ENCODE peak calls at places on chromosome 13, in nine cellular contexts. G, F, E, B, A, K, X, Q and N are unnamed samples.

GRCh38 chr13:105920375-105920774 is 615.1 kb downstream of the EFNB2 start:
- DNase-seq in G (no peak), F (no peak), E (no peak), B (peak), A (no peak), K (no peak), X (no peak), Q (peak), N (no peak)

GRCh38 chr13:111926501-111927180 is 140.3 kb upstream of the SOX1 start:
- DNase-seq in G (no peak), F (no peak), E (no peak), B (no peak), A (no peak), K (peak), X (no peak), Q (no peak), N (no peak)

GRCh38 chr13:108005231-108005630 is 210.1 kb downstream of the LIG4 start:
- DNase-seq in G (no peak), F (no peak), E (no peak), B (no peak), A (no peak), K (no peak), X (no peak), Q (no peak), N (no peak)

GRCh38 chr13:48400820-48401219 is 12.1 kb downstream of the LPAR6 start:
- DNase-seq in G (no peak), F (no peak), E (no peak), B (no peak), A (no peak), K (no peak), X (no peak), Q (peak), N (no peak)

GRCh38 chr13:76512676-76513277 is 373.4 kb downstream of the KCTD12 start:
- DNase-seq in G (no peak), F (no peak), E (no peak), B (no peak), A (no peak), K (no peak), X (no peak), Q (peak), N (no peak)

GRCh38 chr13:114090476-114090875 is 41.9 kb downstream of the RASA3 start:
- DNase-seq in G (peak), F (no peak), E (no peak), B (no peak), A (no peak), K (no peak), X (no peak), Q (no peak), N (no peak)

GRCh38 chr13:102642475-102642874 is 45.7 kb downstream of the TPP2 start:
- DNase-seq in G (peak), F (peak), E (peak), B (no peak), A (peak), K (no peak), X (no peak), Q (no peak), N (peak)

GRCh38 chr13:107209811-107210210 is 641.9 kb upstream of the ARGLU1 start:
- DNase-seq in G (no peak), F (no peak), E (no peak), B (no peak), A (no peak), K (no peak), X (no peak), Q (peak), N (no peak)

GRCh38 chr13:55229906-55230569 is 1910.7 kb upstream of the PRR20A start:
- DNase-seq in G (no peak), F (no peak), E (no peak), B (no peak), A (no peak), K (no peak), X (no peak), Q (no peak), N (no peak)

GRCh38 chr13:70043685-70044084 is 63.9 kb upstream of the ATXN8OS start:
- DNase-seq in G (no peak), F (no peak), E (no peak), B (no peak), A (no peak), K (no peak), X (no peak), Q (no peak), N (no peak)

GRCh38 chr13:32722340-32722739 is 136.1 kb downstream of the PDS5B start:
- DNase-seq in G (no peak), F (no peak), E (no peak), B (no peak), A (no peak), K (no peak), X (no peak), Q (no peak), N (no peak)

GRCh38 chr13:93726173-93727019 is 499.8 kb downstream of the GPC6 start:
- DNase-seq in G (no peak), F (no peak), E (no peak), B (no peak), A (no peak), K (no peak), X (no peak), Q (no peak), N (no peak)

GRCh38 chr13:110347535-110348308 is 40.6 kb downstream of the COL4A2 start:
- DNase-seq in G (no peak), F (peak), E (no peak), B (no peak), A (peak), K (no peak), X (no peak), Q (peak), N (no peak)

GRCh38 chr13:69903081-69903480 is 204.5 kb upstream of the ATXN8OS start:
- DNase-seq in G (no peak), F (no peak), E (no peak), B (no peak), A (no peak), K (no peak), X (no peak), Q (no peak), N (no peak)

GRCh38 chr13:24178847-24179845 is 18.6 kb downstream of the SPATA13 start:
- DNase-seq in G (no peak), F (no peak), E (no peak), B (no peak), A (no peak), K (no peak), X (no peak), Q (peak), N (no peak)

GRCh38 chr13:75050419-75051066 is 431.4 kb downstream of the TBC1D4 start:
- DNase-seq in G (no peak), F (no peak), E (no peak), B (no peak), A (no peak), K (no peak), X (no peak), Q (peak), N (no peak)

GRCh38 chr13:113348591-113348990 is 15.3 kb downstream of the GRTP1 start:
- DNase-seq in G (peak), F (no peak), E (no peak), B (no peak), A (no peak), K (no peak), X (no peak), Q (no peak), N (no peak)

GRCh38 chr13:80547885-80548284 is 207.0 kb upstream of the SPRY2 start:
- DNase-seq in G (no peak), F (peak), E (no peak), B (no peak), A (no peak), K (no peak), X (no peak), Q (no peak), N (no peak)

GRCh38 chr13:23701646-23702045 is 131.4 kb downstream of the TNFRSF19 start:
- DNase-seq in G (no peak), F (peak), E (peak), B (no peak), A (peak), K (no peak), X (no peak), Q (no peak), N (no peak)

GRCh38 chr13:113092776-113093579 is 12.6 kb upstream of the F7 start:
- DNase-seq in G (peak), F (peak), E (no peak), B (no peak), A (no peak), K (no peak), X (no peak), Q (no peak), N (no peak)

GRCh38 chr13:84684048-84684662 is 801.9 kb upstream of the SLITRK1 start:
- DNase-seq in G (no peak), F (peak), E (peak), B (no peak), A (no peak), K (no peak), X (no peak), Q (no peak), N (no peak)

GRCh38 chr13:28245465-28245864 is 107.1 kb downstream of the PAN3 start:
- DNase-seq in G (no peak), F (no peak), E (no peak), B (no peak), A (no peak), K (no peak), X (no peak), Q (no peak), N (no peak)

GRCh38 chr13:30690282-30691188 is 44.8 kb upstream of the ALOX5AP start:
- DNase-seq in G (peak), F (peak), E (peak), B (no peak), A (peak), K (no peak), X (peak), Q (peak), N (no peak)

GRCh38 chr13:30685320-30685859 is 50.0 kb upstream of the ALOX5AP start:
- DNase-seq in G (no peak), F (no peak), E (no peak), B (no peak), A (no peak), K (no peak), X (no peak), Q (peak), N (no peak)

GRCh38 chr13:30692108-30692507 is 43.2 kb upstream of the ALOX5AP start:
- DNase-seq in G (no peak), F (no peak), E (no peak), B (no peak), A (no peak), K (no peak), X (no peak), Q (no peak), N (no peak)

GRCh38 chr13:30685987-30686386 is 49.4 kb upstream of the ALOX5AP start:
- DNase-seq in G (no peak), F (no peak), E (no peak), B (no peak), A (no peak), K (no peak), X (no peak), Q (no peak), N (no peak)

GRCh38 chr13:30689752-30690151 is 45.6 kb upstream of the ALOX5AP start:
- DNase-seq in G (no peak), F (no peak), E (no peak), B (no peak), A (no peak), K (no peak), X (no peak), Q (no peak), N (no peak)
- H3K27ac ChIP-seq in G (peak), F (peak), E (no peak), B (no peak), A (peak), K (no peak), X (peak), Q (peak), N (no peak)

GRCh38 chr13:98176777-98177608 is at the start of gene RNF113B:
- DNase-seq in G (no peak), F (no peak), E (no peak), B (no peak), A (no peak), K (no peak), X (no peak), Q (no peak), N (no peak)
- H3K27ac ChIP-seq in G (no peak), F (no peak), E (no peak), B (no peak), A (no peak), K (no peak), X (no peak), Q (no peak), N (no peak)

GRCh38 chr13:99124695-99125334 is 75.8 kb upstream of the UBAC2 start:
- DNase-seq in G (no peak), F (no peak), E (no peak), B (no peak), A (no peak), K (no peak), X (peak), Q (peak), N (no peak)
- H3K27ac ChIP-seq in G (no peak), F (no peak), E (no peak), B (no peak), A (no peak), K (no peak), X (peak), Q (no peak), N (no peak)

DNA sequence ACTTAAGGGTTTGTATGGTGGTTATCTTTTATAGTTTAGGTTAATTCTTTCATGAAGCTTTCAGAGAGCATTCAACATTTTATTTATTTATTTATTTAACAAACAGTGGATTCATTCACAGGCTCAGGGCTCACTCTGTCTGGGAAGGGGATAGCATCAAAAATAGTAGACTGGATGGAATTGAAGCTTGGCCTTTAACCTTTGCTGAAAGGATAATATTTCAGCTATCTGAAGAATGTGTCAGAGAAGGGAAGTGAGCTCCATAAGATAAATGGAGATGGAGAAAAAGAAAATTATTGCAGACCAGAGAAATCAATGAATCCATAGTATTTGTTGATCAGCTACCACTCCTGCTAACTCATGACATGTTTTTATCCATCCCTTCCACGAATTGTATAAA is 305.6 kb downstream of the COG6 start:
- DNase-seq in G (no peak), F (no peak), E (no peak), B (no peak), A (no peak), K (no peak), X (no peak), Q (no peak), N (no peak)
- H3K27ac ChIP-seq in G (no peak), F (no peak), E (no peak), B (no peak), A (no peak), K (no peak), X (no peak), Q (no peak), N (no peak)

GRCh38 chr13:51663980-51664957 is 80.0 kb downstream of the WDFY2 start:
- DNase-seq in G (no peak), F (peak), E (no peak), B (no peak), A (peak), K (no peak), X (no peak), Q (no peak), N (no peak)
- H3K27ac ChIP-seq in G (no peak), F (no peak), E (no peak), B (no peak), A (peak), K (no peak), X (no peak), Q (no peak), N (no peak)